ENCODE peak calls at places on chromosomes 13 and 19, in four cellular contexts. Z is astrocyte of the spinal cord; L is caudate nucleus; M is stimulated activated CD8-positive, alpha-beta memory T cell treated with anti-CD3 and anti-CD28 coated beads, Interleukin-7, amount 100 ng/mL, for 1 hour. O is an unnamed sample.
A peak's percentile ranks its signal among the peaks of the same experiment; 100 is the strongest.

GRCh38 chr13:30932481-30933333 is at the start of gene TEX26:
- DNase-seq in L (no peak), Z (peak; percentile 38), M (no peak), O (no peak)

GRCh38 chr13:54261856-54262255 is 1233.2 kb downstream of the OLFM4 start:
- DNase-seq in M (no peak), Z (no peak), L (no peak), O (no peak)

GRCh38 chr13:73054712-73055111 is 4.1 kb upstream of the KLF5 start:
- DNase-seq in Z (no peak), L (no peak), M (no peak), O (no peak)

GRCh38 chr19:38266981-38267597 is 2.7 kb downstream of the SPINT2 start:
- DNase-seq in M (no peak), Z (peak; percentile 53), L (no peak), O (peak; percentile 52)

GRCh38 chr19:56671613-56671994 is at the start of gene ZNF835:
- DNase-seq in L (peak; percentile 50), M (peak; percentile 51), Z (peak; percentile 17), O (peak; percentile 90)

GRCh38 chr13:20191902-20192469 is 752 bp downstream of the GJB2 start:
- DNase-seq in L (no peak), Z (peak; percentile 11), M (no peak), O (no peak)

GRCh38 chr19:10690351-10690781 is 10.9 kb upstream of the QTRT1 start:
- DNase-seq in M (no peak), L (no peak), Z (no peak), O (no peak)

GRCh38 chr13:58369941-58370340 is 738.4 kb downstream of the PCDH17 start:
- DNase-seq in L (no peak), Z (no peak), M (no peak), O (no peak)

GRCh38 chr13:92355213-92355612 is 871.4 kb upstream of the GPC6 start:
- DNase-seq in M (no peak), Z (peak; percentile 48), L (no peak), O (no peak)

GRCh38 chr19:38657633-38658222 is 10.3 kb downstream of the ACTN4 start:
- DNase-seq in Z (peak; percentile 82), M (no peak), L (no peak), O (no peak)